ENCODE peak calls at places on chromosomes 6 and 20, in nine cellular contexts. J is HCT116, G is neural progenitor cell, L is progenitor cell of endocrine pancreas, R is left ventricle myocardium inferior, H is fibroblast of lung, A is body of pancreas, Z is Panc1, F is fibroblast of villous mesenchyme. X is an unnamed sample.

GRCh38 chr20:35305682-35306556 is 13.7 kb upstream of the FAM83C start:
- DNase-seq in F (peak), G (no peak), R (no peak), L (no peak), A (no peak), H (peak), Z (peak), J (peak), X (no peak)

GRCh38 chr6:157800420-157801237 is 22.4 kb upstream of the SNX9 start:
- DNase-seq in J (no peak), G (no peak), H (peak), Z (no peak), R (no peak), F (peak), A (no peak), L (no peak), X (no peak)

GRCh38 chr20:35510946-35511735 is 18.3 kb downstream of the C20orf173 start:
- DNase-seq in F (no peak), R (no peak), L (no peak), Z (no peak), A (no peak), H (no peak), J (no peak), G (no peak), X (no peak)

GRCh38 chr20:17202668-17203067 is 24.2 kb upstream of the PCSK2 start:
- DNase-seq in G (peak), Z (no peak), H (no peak), A (no peak), F (no peak), L (no peak), R (no peak), J (no peak), X (no peak)

GRCh38 chr6:47722178-47722577 is 23.8 kb downstream of the ADGRF4 start:
- DNase-seq in A (no peak), J (no peak), L (no peak), F (no peak), G (no peak), H (no peak), Z (no peak), R (no peak), X (no peak)

GRCh38 chr20:57614490-57615471 is 5.4 kb downstream of the ZBP1 start:
- DNase-seq in A (no peak), J (no peak), L (no peak), F (no peak), R (no peak), G (no peak), H (no peak), Z (no peak), X (no peak)

GRCh38 chr20:32637311-32637710 is 36.4 kb downstream of the C20orf203 start:
- DNase-seq in J (no peak), R (no peak), F (no peak), H (no peak), A (no peak), G (no peak), Z (no peak), L (no peak), X (no peak)

GRCh38 chr6:54847799-54848597 is 1.4 kb downstream of the FAM83B start:
- DNase-seq in J (peak), F (peak), H (peak), R (no peak), A (no peak), G (no peak), Z (peak), L (no peak), X (no peak)

GRCh38 chr6:3561745-3562144 is 104.9 kb upstream of the SLC22A23 start:
- DNase-seq in G (peak), F (peak), J (no peak), H (peak), A (no peak), L (no peak), Z (no peak), R (no peak), X (no peak)

GRCh38 chr20:41830702-41831101 is 212.5 kb upstream of the CHD6 start:
- DNase-seq in L (no peak), A (no peak), H (no peak), J (no peak), Z (no peak), F (no peak), G (no peak), R (no peak), X (no peak)

GRCh38 chr6:55047433-55048044 is 126.8 kb upstream of the HCRTR2 start:
- DNase-seq in H (no peak), G (no peak), R (no peak), F (no peak), A (no peak), L (no peak), Z (no peak), J (no peak), X (no peak)

GRCh38 chr6:3841711-3842565 is 7.2 kb upstream of the FAM50B start:
- DNase-seq in G (no peak), R (no peak), J (no peak), H (peak), Z (no peak), L (no peak), F (peak), A (no peak), X (no peak)

GRCh38 chr20:32421290-32421689 is 63.2 kb downstream of the ASXL1 start:
- DNase-seq in L (no peak), R (no peak), G (no peak), H (no peak), Z (no peak), F (no peak), A (no peak), J (no peak), X (no peak)

GRCh38 chr20:9808166-9808565 is 30.7 kb downstream of the PAK5 start:
- DNase-seq in R (no peak), F (no peak), A (no peak), L (no peak), G (no peak), H (no peak), Z (no peak), J (no peak), X (no peak)

GRCh38 chr6:8939615-8940014 is 504.3 kb upstream of the SLC35B3 start:
- DNase-seq in L (no peak), G (no peak), F (no peak), J (peak), A (no peak), H (no peak), R (no peak), Z (no peak), X (no peak)

GRCh38 chr6:157445277-157445676 is 64.3 kb downstream of the ZDHHC14 start:
- DNase-seq in G (no peak), L (no peak), H (no peak), F (no peak), R (no peak), Z (no peak), A (no peak), J (no peak), X (no peak)

GRCh38 chr20:8309638-8310037 is 177.6 kb downstream of the PLCB1 start:
- DNase-seq in G (peak), H (no peak), A (no peak), R (no peak), L (no peak), J (no peak), Z (no peak), F (no peak), X (no peak)

GRCh38 chr6:14671261-14671681 is 553.7 kb downstream of the CD83 start:
- DNase-seq in Z (no peak), F (peak), R (peak), A (peak), H (peak), J (no peak), G (no peak), L (no peak), X (no peak)

GRCh38 chr6:14132244-14133220 is 15.0 kb downstream of the CD83 start:
- DNase-seq in R (no peak), H (no peak), J (no peak), G (no peak), A (no peak), L (no peak), Z (no peak), F (no peak), X (no peak)

GRCh38 chr20:10747019-10747418 is 73.2 kb upstream of the JAG1 start:
- DNase-seq in Z (no peak), A (no peak), J (no peak), F (peak), R (no peak), H (no peak), G (peak), L (no peak), X (no peak)

GRCh38 chr6:14282326-14282725 is 164.8 kb downstream of the CD83 start:
- DNase-seq in J (no peak), L (no peak), A (no peak), G (no peak), R (no peak), H (no peak), F (no peak), Z (no peak), X (no peak)

GRCh38 chr6:155419161-155419560 is 36.5 kb downstream of the NOX3 start:
- DNase-seq in Z (no peak), J (no peak), A (no peak), R (no peak), L (no peak), F (no peak), H (no peak), G (no peak), X (no peak)

GRCh38 chr20:11453430-11453829 is 464.3 kb upstream of the BTBD3 start:
- DNase-seq in H (peak), G (no peak), R (no peak), Z (peak), F (peak), A (no peak), J (no peak), L (no peak), X (no peak)

GRCh38 chr20:52190437-52191131 is 995 bp downstream of the ZFP64 start:
- DNase-seq in L (no peak), G (peak), F (peak), Z (peak), A (peak), J (peak), H (peak), R (peak), X (peak)

GRCh38 chr20:33443006-33443511 is 504 bp downstream of the SNTA1 start:
- DNase-seq in J (no peak), G (no peak), L (no peak), H (no peak), F (no peak), R (peak), Z (no peak), A (peak), X (no peak)

GRCh38 chr6:168035661-168036616 is 38.5 kb downstream of the KIF25 start:
- DNase-seq in R (no peak), Z (no peak), A (no peak), L (no peak), F (peak), J (no peak), H (peak), G (peak), X (no peak)

GRCh38 chr6:99432877-99433276 is 7.8 kb upstream of the PNISR start:
- DNase-seq in A (no peak), H (no peak), L (no peak), F (no peak), R (no peak), Z (no peak), G (peak), J (no peak), X (no peak)

GRCh38 chr6:13152804-13153203 is 175.5 kb downstream of the TBC1D7 start:
- DNase-seq in J (no peak), F (no peak), R (no peak), A (no peak), Z (no peak), H (no peak), G (peak), L (no peak), X (no peak)

GRCh38 chr20:36091561-36092423 is 62.7 kb upstream of the EPB41L1 start:
- DNase-seq in F (no peak), L (no peak), A (peak), H (no peak), G (peak), Z (no peak), J (no peak), R (no peak), X (no peak)

GRCh38 chr6:79949235-79949634 is 1.9 kb upstream of the ELOVL4 start:
- DNase-seq in Z (peak), R (no peak), A (peak), F (peak), H (peak), L (peak), G (peak), J (peak), X (no peak)

GRCh38 chr20:1312904-1313235 is 16.1 kb downstream of the SDCBP2 start:
- DNase-seq in Z (no peak), G (no peak), L (no peak), H (no peak), A (no peak), F (no peak), R (no peak), J (no peak), X (no peak)

GRCh38 chr6:149752600-149752999 is 3.1 kb downstream of the PCMT1 start:
- DNase-seq in R (no peak), H (peak), L (no peak), F (no peak), Z (no peak), G (no peak), A (no peak), J (no peak), X (no peak)

DNA sequence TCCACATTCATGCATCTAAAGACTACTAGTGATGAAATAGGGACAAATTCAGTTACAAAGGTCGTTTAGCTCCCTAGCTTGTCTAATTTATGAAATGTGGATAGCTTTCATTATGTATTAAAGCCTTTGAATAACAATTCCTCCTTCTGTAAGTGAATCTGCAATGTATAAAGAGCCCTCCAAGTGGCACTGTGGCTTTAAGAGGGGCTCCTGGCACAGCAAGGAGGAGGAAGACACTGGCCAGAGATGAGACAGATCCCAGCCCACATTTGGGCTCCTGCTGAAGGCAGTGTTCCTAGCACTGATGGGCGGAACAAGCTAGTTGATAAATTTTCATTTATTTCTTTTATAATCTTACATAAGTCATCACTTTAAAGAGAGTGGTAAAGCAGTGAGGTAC is 17.6 kb upstream of the FUCA2 start:
- DNase-seq in R (no peak), J (no peak), A (no peak), L (no peak), H (no peak), Z (no peak), G (peak), F (no peak), X (no peak)
- TF ChIP-seq CTCF in R (no peak), J (peak), A (no peak), L (peak), H (no peak), Z (peak), G (peak), F (no peak), X (no peak)

DNA sequence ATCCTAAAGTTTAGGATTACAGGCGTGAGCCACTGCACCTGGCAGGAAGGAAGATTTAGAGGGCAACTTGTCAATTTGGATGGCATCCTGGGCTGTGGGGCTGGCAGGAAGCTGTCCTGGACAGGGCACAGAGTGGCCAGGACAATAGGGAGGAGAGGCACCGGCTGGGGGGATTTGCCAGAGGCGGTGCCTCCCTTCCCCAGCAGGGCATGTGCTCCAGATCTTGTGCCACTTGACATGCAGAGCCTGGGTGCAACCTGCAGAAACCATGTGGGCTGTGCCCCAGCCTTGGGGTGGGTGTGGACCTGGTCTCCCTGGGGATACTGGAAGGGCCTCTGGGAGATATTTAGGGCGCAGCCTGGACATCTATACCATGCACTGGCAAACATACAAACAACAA is 58.6 kb upstream of the EEF1A1 start:
- DNase-seq in G (no peak), R (no peak), A (no peak), J (no peak), L (no peak), H (no peak), F (no peak), Z (no peak), X (no peak)
- TF ChIP-seq CTCF in G (no peak), R (no peak), A (no peak), J (no peak), L (no peak), H (no peak), F (no peak), Z (no peak), X (no peak)

DNA sequence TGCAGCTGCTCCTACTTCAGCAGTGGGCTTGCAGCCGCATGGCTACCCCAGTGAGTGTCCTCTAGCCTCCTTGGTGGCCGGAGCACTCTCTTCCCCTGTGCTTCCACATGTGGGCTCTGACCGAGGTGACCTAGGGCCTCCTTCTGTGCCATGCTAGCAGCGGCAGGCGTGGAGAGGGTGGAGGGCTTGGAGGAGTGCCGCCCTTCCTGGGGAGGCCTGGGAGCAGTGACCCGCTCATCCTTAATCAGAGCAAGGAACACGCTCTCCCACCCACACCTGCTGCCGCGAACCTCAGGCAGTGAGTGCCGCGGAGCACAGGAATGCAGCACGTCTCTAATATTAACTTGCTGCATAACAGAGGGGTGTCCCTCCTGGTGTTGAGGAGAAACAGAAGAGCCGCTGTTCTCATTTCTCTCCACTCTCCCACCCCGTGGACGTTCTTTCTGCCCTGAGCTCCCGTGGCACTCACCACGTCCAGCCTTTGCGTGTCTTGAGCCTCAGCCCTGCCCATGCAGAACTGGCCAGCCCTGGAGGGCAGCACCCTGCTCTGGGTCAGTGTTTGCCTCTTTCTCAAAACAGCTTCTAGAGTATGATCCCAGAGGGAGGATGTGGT is 31.9 kb downstream of the DUSP22 start:
- DNase-seq in F (no peak), Z (no peak), L (no peak), J (no peak), R (no peak), A (no peak), G (no peak), H (no peak), X (peak)
- TF ChIP-seq CTCF in F (no peak), Z (no peak), L (no peak), J (no peak), R (no peak), A (no peak), G (no peak), H (no peak), X (no peak)

GRCh38 chr6:113718588-113718987 is 138.6 kb upstream of the MARCKS start:
- DNase-seq in Z (no peak), R (no peak), A (no peak), L (no peak), G (no peak), H (no peak), J (no peak), F (no peak), X (no peak)

GRCh38 chr6:113719545-113719944 is 137.6 kb upstream of the MARCKS start:
- DNase-seq in R (no peak), F (no peak), A (no peak), H (peak), J (no peak), G (no peak), L (no peak), Z (no peak), X (no peak)

GRCh38 chr6:113719056-113719455 is 138.1 kb upstream of the MARCKS start:
- DNase-seq in R (no peak), A (no peak), Z (no peak), H (no peak), F (peak), J (peak), L (no peak), G (no peak), X (no peak)

DNA sequence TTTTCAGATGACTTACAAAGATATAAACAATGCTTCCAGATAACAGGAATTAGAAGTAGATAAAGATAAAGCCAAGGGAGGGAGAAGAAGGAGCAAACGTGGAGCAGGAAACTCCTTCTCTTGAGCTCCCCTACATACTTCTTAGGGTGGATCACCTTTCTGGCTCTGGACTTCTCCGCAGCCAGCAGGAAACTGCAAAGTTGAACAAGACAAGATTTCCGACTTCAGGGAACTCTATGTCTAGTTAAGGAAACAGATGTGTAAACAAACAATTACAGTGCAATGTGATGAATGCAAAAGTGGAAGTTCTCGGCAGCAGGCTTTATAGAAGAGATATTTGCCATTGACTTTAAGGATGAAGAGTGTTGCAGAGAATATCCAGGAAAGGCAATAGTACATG is 134.0 kb upstream of the MARCKS start:
- DNase-seq in G (no peak), A (no peak), Z (no peak), R (no peak), L (no peak), J (no peak), H (no peak), F (peak), X (no peak)
- TF ChIP-seq CTCF in G (no peak), A (no peak), Z (no peak), R (no peak), L (no peak), J (no peak), H (no peak), F (no peak), X (no peak)

DNA sequence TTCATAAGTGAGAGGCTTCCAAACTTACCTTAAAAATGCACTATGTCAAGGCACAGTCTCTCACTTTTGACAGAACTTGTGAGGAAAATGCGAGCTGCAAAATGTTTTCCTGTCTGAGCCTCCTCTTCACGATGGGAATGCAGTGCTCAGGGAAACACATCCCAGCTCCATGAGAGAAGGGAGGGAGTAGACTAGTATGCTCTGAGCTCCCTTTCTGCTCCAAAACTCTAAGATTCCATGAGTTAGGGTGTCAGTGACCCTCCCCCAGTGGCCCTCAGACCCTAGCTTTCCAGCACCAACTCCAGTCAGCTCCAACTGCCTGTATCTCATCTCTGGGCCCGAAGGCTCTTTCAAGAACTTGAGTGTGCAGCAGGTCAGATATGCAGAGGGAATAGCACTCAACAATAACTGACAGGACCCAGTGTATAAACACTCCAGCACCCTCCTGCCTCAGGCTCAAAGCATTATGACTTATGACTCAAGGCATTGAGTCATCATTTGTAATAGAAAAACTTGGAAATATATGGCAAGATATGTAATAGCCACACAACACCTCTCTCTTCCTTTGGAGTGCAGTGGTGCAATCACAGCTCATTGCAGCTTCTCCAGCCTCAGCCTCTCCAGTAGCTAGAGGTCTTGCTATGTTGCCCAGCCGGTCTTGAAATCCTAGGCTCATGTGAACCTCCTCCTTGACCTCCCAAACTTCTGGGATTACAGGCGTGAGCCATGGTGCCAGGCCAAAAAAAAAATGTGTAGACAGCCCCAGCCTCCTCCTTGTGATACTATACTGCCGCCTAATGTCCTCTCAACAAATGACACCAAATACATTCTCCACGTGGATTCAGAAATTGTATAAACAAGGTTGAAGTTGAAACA is 16.7 kb upstream of the ENTPD6 start:
- DNase-seq in Z (peak), J (peak), L (no peak), F (peak), R (no peak), G (peak), H (peak), A (peak), X (no peak)
- TF ChIP-seq CTCF in Z (peak), J (peak), L (peak), F (peak), R (peak), G (peak), H (peak), A (peak), X (no peak)